ENCODE peak calls at places on chromosomes 6 and 20, in four cellular contexts. G is amniotic epithelial cell, N is NCI-H187, R is HS-5. C is an unnamed sample.

GRCh38 chr20:38353298-38353697 is 7.0 kb downstream of the LBP start:
- DNase-seq in G (no peak), N (no peak), R (no peak), C (no peak)

GRCh38 chr20:51318058-51318960 is 224.2 kb downstream of the NFATC2 start:
- DNase-seq in G (no peak), N (no peak), R (no peak), C (peak)

GRCh38 chr6:46191961-46192360 is 21.2 kb upstream of the ENPP5 start:
- DNase-seq in G (peak), N (no peak), R (peak), C (no peak)

GRCh38 chr6:157198425-157199279 is 124.7 kb downstream of the TMEM242 start:
- DNase-seq in G (no peak), N (peak), R (no peak), C (peak)

GRCh38 chr6:156850356-156850755 is 73.2 kb downstream of the ARID1B start:
- DNase-seq in G (no peak), N (no peak), R (no peak), C (no peak)

GRCh38 chr20:617934-618690 is 8.0 kb upstream of the TCF15 start:
- DNase-seq in G (no peak), N (no peak), R (no peak), C (no peak)

GRCh38 chr6:143140767-143141166 is 80.1 kb downstream of the AIG1 start:
- DNase-seq in G (no peak), N (no peak), R (no peak), C (no peak)

GRCh38 chr20:38134427-38135281 is 30.4 kb downstream of the TGM2 start:
- DNase-seq in G (peak), N (no peak), R (no peak), C (no peak)

GRCh38 chr20:56616704-56617103 is 12.4 kb upstream of the TFAP2C start:
- DNase-seq in G (no peak), N (no peak), R (no peak), C (no peak)

GRCh38 chr20:50113420-50114224 is 672 bp upstream of the UBE2V1 start:
- DNase-seq in G (no peak), N (no peak), R (no peak), C (no peak)

GRCh38 chr6:159067334-159067733 is 22.5 kb upstream of the TAGAP start:
- DNase-seq in G (no peak), N (no peak), R (no peak), C (no peak)

GRCh38 chr6:3997144-3997770 is 81.7 kb downstream of the FAM217A start:
- DNase-seq in G (no peak), N (no peak), R (no peak), C (no peak)

GRCh38 chr6:68400396-68400795 is 234.7 kb upstream of the ADGRB3 start:
- DNase-seq in G (no peak), N (no peak), R (no peak), C (no peak)

GRCh38 chr6:26592649-26593048 is 4.1 kb upstream of the ABT1 start:
- DNase-seq in G (no peak), N (no peak), R (no peak), C (no peak)

GRCh38 chr6:74631558-74631957 is 574.3 kb downstream of the COL12A1 start:
- DNase-seq in G (no peak), N (no peak), R (no peak), C (no peak)

GRCh38 chr20:11453430-11453829 is 464.3 kb upstream of the BTBD3 start:
- DNase-seq in G (peak), N (no peak), R (peak), C (no peak)